ENCODE peak calls at places on chromosomes 5 and 9, in four cellular contexts. M is K562, D is HepG2, N is H1. K is an unnamed sample.
A peak's percentile ranks its signal among the peaks of the same experiment; 100 is the strongest.

GRCh38 chr5:178576591-178577351 is 13.4 kb downstream of the COL23A1 start:
- DNase-seq in M (no peak), N (no peak), D (no peak), K (no peak)

GRCh38 chr5:87411586-87412416 is 929 bp downstream of the CCNH start:
- DNase-seq in N (no peak), D (peak; percentile 33), M (peak; percentile 18), K (no peak)

GRCh38 chr5:116573279-116573616 is 1.4 kb downstream of the SEMA6A start:
- DNase-seq in M (no peak), D (no peak), N (no peak), K (no peak)

GRCh38 chr9:120735415-120736126 is 21.3 kb upstream of the MEGF9 start:
- DNase-seq in D (peak; percentile 88), M (no peak), N (no peak), K (no peak)

GRCh38 chr5:9156282-9156681 is 389.6 kb downstream of the SEMA5A start:
- DNase-seq in N (peak; percentile 10), M (no peak), D (no peak), K (no peak)

GRCh38 chr5:140113180-140113698 is 670 bp upstream of the PURA start:
- DNase-seq in D (no peak), N (no peak), M (peak; percentile 54), K (no peak)

GRCh38 chr5:14617441-14617840 is 35.8 kb downstream of the OTULINL start:
- DNase-seq in M (no peak), N (no peak), D (no peak), K (no peak)

GRCh38 chr5:138725153-138725884 is 27.9 kb upstream of the CTNNA1 start:
- DNase-seq in M (peak; percentile 32), N (peak; percentile 73), D (peak; percentile 57), K (no peak)

GRCh38 chr5:140926903-140927573 is 939 bp downstream of the PCDHAC1 start:
- DNase-seq in M (no peak), N (no peak), D (no peak), K (no peak)

GRCh38 chr5:17727212-17727611 is 93.0 kb downstream of the TAF11L14 start:
- DNase-seq in M (no peak), D (no peak), N (no peak), K (no peak)

GRCh38 chr5:158807-159447 is 32.4 kb upstream of the LRRC14B start:
- DNase-seq in N (no peak), D (no peak), M (no peak), K (no peak)

GRCh38 chr9:136564379-136564988 is 18.6 kb upstream of the NOTCH1 start:
- DNase-seq in D (no peak), M (peak; percentile 42), N (no peak), K (peak; percentile 63)

GRCh38 chr5:132226516-132227234 is 978 bp downstream of the P4HA2 start:
- DNase-seq in M (no peak), N (no peak), D (no peak), K (no peak)

GRCh38 chr5:142734904-142735190 is 35.3 kb upstream of the ARHGAP26 start:
- DNase-seq in M (no peak), N (no peak), D (no peak), K (no peak)
- TF ChIP-seq BRCA1 in M (no peak), N (no peak), D (no peak), K (no peak)

GRCh38 chr9:19133549-19134345 is 6.5 kb upstream of the PLIN2 start:
- DNase-seq in M (no peak), N (no peak), D (no peak), K (no peak)
- TF ChIP-seq TAF1 in M (no peak), N (no peak), D (no peak), K (no peak)

GRCh38 chr5:80191991-80192398 is 63.9 kb downstream of the SERINC5 start:
- DNase-seq in M (no peak), D (no peak), N (peak; percentile 31), K (no peak)
- TF ChIP-seq CREB1 in M (no peak), D (no peak), N (no peak), K (no peak)

GRCh38 chr5:68292316-68292715 is 76.8 kb downstream of the PIK3R1 start:
- DNase-seq in N (no peak), M (no peak), D (no peak), K (no peak)
- TF ChIP-seq BRCA1 in N (no peak), M (no peak), D (no peak), K (no peak)

GRCh38 chr5:55172937-55173695 is at the start of gene CDC20B:
- DNase-seq in M (peak; percentile 88), D (peak; percentile 23), N (no peak), K (no peak)
- TF ChIP-seq TAF1 in M (peak; percentile 27), D (no peak), N (no peak), K (no peak)

GRCh38 chr5:173327084-173327947 is 898 bp downstream of the STC2 start:
- DNase-seq in D (no peak), M (peak; percentile 39), N (no peak), K (no peak)
- TF ChIP-seq CREB1 in D (no peak), M (no peak), N (peak; percentile 16), K (no peak)

GRCh38 chr5:1885476-1885755 is 2.7 kb upstream of the IRX4 start:
- DNase-seq in M (no peak), N (no peak), D (no peak), K (no peak)

GRCh38 chr5:1883925-1884637 is 1.4 kb upstream of the IRX4 start:
- DNase-seq in D (no peak), N (no peak), M (no peak), K (no peak)

GRCh38 chr5:1885777-1886633 is 3.3 kb upstream of the IRX4 start:
- DNase-seq in N (no peak), M (no peak), D (no peak), K (no peak)

GRCh38 chr5:1883120-1883924 is 597 bp upstream of the IRX4 start:
- DNase-seq in D (no peak), N (no peak), M (no peak), K (no peak)

DNA sequence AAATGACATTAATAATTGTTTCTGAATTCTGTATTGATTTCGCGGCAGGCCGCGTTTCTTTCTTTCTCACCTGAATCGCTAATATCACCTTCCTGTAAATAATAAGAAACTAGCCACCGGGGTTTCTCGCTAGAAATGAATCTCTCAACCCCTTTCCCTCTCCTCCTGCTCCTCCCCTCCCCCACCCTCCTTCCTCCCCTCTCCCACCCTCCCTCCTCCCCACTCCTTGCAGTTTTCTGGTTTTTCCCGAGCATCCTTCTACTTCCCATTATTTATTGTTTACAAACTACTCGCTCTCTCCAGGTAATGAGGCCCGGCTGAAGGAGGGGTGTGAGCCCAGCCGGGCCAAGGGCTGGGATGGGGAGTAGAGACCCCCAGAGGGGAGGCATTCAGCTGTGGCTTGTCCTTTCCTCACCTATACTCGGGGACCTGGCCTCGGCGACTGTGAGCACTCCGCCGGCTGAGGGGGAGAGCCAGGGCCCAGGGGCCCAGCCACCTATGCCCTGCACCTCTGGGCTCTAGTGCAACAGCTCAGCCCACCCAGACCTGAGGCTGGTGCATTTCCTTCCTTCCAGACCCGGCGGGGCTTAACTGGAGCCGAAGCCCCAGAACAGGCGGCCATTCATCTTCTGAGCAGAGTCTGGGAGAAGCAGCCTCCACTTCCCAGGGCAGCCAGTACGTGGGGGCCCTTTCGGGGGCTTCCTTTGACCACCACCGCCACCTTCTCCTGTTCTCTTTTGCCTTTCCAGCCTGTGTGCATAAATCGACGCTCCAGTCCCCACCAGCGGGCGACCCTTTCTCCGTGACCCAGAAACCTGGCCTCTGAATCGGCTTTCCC is 2.1 kb upstream of the IRX4 start:
- DNase-seq in N (no peak), M (no peak), D (no peak), K (no peak)
- TF ChIP-seq BRCA1 in N (no peak), M (no peak), D (no peak), K (no peak)

GRCh38 chr9:14029811-14030210 is 284.1 kb downstream of the NFIB start:
- DNase-seq in M (no peak), N (no peak), D (no peak), K (no peak)
- TF ChIP-seq TAF1 in M (no peak), N (no peak), D (no peak), K (no peak)

DNA sequence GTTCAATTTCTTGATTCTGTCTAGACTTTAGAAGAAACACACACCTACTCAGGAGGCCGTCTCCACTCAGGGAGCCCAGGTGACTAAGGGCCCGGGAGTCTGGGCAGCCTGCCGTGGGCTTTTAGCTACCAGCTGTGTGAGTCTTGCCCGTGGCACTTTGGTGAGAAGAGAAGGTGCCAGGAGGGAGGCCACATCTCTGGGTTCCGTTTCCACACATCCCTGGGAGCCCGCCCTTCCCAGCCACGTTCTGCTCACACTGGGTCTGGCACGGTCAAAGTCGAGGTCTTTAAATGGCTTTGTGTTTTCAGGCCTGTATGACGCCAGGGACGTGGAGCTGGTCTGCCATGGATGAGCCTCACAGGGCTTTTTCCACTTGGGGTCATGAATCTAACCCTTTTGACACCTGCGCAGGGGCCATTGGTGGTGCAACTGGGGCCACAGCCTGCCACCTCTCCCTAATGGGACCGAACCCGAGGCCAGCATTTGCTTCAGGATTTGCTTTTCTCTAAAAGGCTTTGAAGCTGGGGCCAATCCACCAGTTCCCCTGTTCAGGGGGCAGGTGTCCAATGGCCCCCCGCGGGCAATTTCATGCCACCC is 17.2 kb upstream of the FCN2 start:
- DNase-seq in D (no peak), N (no peak), M (no peak), K (no peak)
- TF ChIP-seq CREB1 in D (no peak), N (no peak), M (no peak), K (no peak)

GRCh38 chr5:179974946-179975712 is 67.4 kb upstream of the TBC1D9B start:
- DNase-seq in D (peak; percentile 32), N (peak; percentile 57), M (peak; percentile 30), K (no peak)
- TF ChIP-seq BRCA1 in D (no peak), N (no peak), M (no peak), K (no peak)